ENCODE peak calls at places on chromosomes 13 and 19, in ten cellular contexts. J is ovary; I is activated gamma-delta T cell treated with Interleukin-2 at 50 U/mL for 16 hours; T is activated naive CD4-positive, alpha-beta T cell treated with anti-CD3 and anti-CD28 coated beads for 36 hours; S is DMS 273 treated with DMSO at 0.1 percent for 48 hours; X is right atrium auricular region; H is activated T-helper 2 cell treated with anti-CD3 and anti-CD28 coated beads, Interferon-gamma antibody, Interleukin-2, Interleukin-4, amounts not matched to agents 10 μg/mL and 5 μg/mL and 100 μg/mL, durations not matched to agents 14 hours and 24 hours and 36 hours; B is HS-5; K is germinal center; R is stimulated activated naive B cell treated with anti-CD40 and anti-IgM and Interleukin-4, amounts not matched to agents 10 μg/mL and 1 μg/mL and 100 μg/mL, for 72 hours. F is an unnamed sample.

GRCh38 chr19:41001243-41001971 is 10.3 kb downstream of the CYP2B6 start:
- DNase-seq in H (no peak), T (no peak), K (no peak), S (no peak), I (no peak), X (no peak), R (no peak), J (no peak), B (no peak), F (no peak)

GRCh38 chr13:46687810-46688209 is 109.2 kb downstream of the ESD start:
- DNase-seq in X (no peak), I (no peak), R (no peak), K (no peak), S (no peak), H (no peak), T (peak), B (no peak), J (no peak), F (no peak)

GRCh38 chr13:78131811-78132210 is 213.2 kb upstream of the EDNRB start:
- DNase-seq in K (no peak), T (no peak), X (no peak), H (no peak), B (no peak), S (no peak), I (no peak), R (no peak), J (no peak), F (no peak)

GRCh38 chr13:112643759-112644459 is 45.9 kb upstream of the ATP11A start:
- DNase-seq in J (no peak), H (no peak), K (no peak), T (no peak), S (no peak), R (no peak), X (no peak), B (no peak), I (no peak), F (no peak)

GRCh38 chr13:90375851-90376250 is 971.6 kb upstream of the MIR17HG start:
- DNase-seq in I (no peak), T (no peak), B (no peak), X (no peak), H (no peak), R (no peak), S (no peak), K (no peak), J (no peak), F (no peak)

GRCh38 chr13:72004236-72004635 is 137.2 kb upstream of the DACH1 start:
- DNase-seq in B (no peak), H (no peak), J (no peak), K (no peak), R (no peak), I (no peak), S (no peak), X (no peak), T (no peak), F (no peak)

GRCh38 chr19:45767410-45767880 is 1.6 kb downstream of the SIX5 start:
- DNase-seq in R (no peak), H (no peak), J (peak), T (no peak), I (no peak), S (peak), B (peak), K (no peak), X (peak), F (peak)

GRCh38 chr19:17680235-17680722 is 7.9 kb downstream of the UNC13A start:
- DNase-seq in K (peak), J (peak), X (peak), S (no peak), I (peak), T (peak), R (peak), B (no peak), H (peak), F (peak)

GRCh38 chr13:111949311-111949710 is 117.6 kb upstream of the SOX1 start:
- DNase-seq in K (no peak), T (no peak), I (no peak), R (no peak), X (no peak), B (no peak), S (no peak), J (no peak), H (no peak), F (no peak)

GRCh38 chr13:34391071-34391470 is 551.0 kb upstream of the NBEA start:
- DNase-seq in X (no peak), J (no peak), K (no peak), S (no peak), B (peak), I (no peak), T (no peak), R (no peak), H (no peak), F (no peak)

GRCh38 chr19:347946-348861 is 3.6 kb upstream of the MIER2 start:
- DNase-seq in H (no peak), T (no peak), X (no peak), K (no peak), J (no peak), S (no peak), I (no peak), B (no peak), R (no peak), F (no peak)

GRCh38 chr13:87259479-87260083 is 411.6 kb upstream of the SLITRK5 start:
- DNase-seq in S (no peak), H (no peak), X (no peak), J (no peak), B (no peak), I (no peak), K (no peak), T (no peak), R (no peak), F (no peak)

GRCh38 chr13:20711301-20712044 is 8.0 kb downstream of the IL17D start:
- DNase-seq in X (peak), T (no peak), B (no peak), K (no peak), R (no peak), J (no peak), S (no peak), I (no peak), H (no peak), F (no peak)

GRCh38 chr13:78632956-78633355 is 26.0 kb downstream of the OBI1 start:
- DNase-seq in K (no peak), J (no peak), X (no peak), H (no peak), B (no peak), S (no peak), R (no peak), T (no peak), I (no peak), F (no peak)

GRCh38 chr13:110331362-110331761 is 24.3 kb downstream of the COL4A2 start:
- DNase-seq in T (no peak), K (no peak), J (peak), R (no peak), I (no peak), H (no peak), X (no peak), B (no peak), S (no peak), F (no peak)